ENCODE peak calls at places on chromosomes 7 and 10, in ten cellular contexts. H is AG04450; U is OCI-LY7; P is naive thymus-derived CD8-positive, alpha-beta T cell; R is psoas muscle; K is astrocyte of the spinal cord; E is left ventricle myocardium superior; I is CD4-positive, alpha-beta memory T cell; Y is mesendoderm; M is activated naive CD8-positive, alpha-beta T cell treated with anti-CD3 and anti-CD28 coated beads, Interleukin-2, amount 50 U/mL, for 24 hours. J is an unnamed sample.

GRCh38 chr10:92961638-92962037 is 99.0 kb upstream of the CYP26C1 start:
- DNase-seq in H (no peak), U (no peak), P (no peak), R (no peak), K (no peak), E (no peak), I (no peak), Y (no peak), M (no peak), J (no peak)

GRCh38 chr7:66503036-66503370 is 125.7 kb upstream of the KCTD7 start:
- DNase-seq in H (no peak), U (no peak), P (no peak), R (no peak), K (no peak), E (no peak), I (no peak), Y (no peak), M (no peak), J (no peak)

GRCh38 chr7:123242467-123243097 is 42.8 kb upstream of the SLC13A1 start:
- DNase-seq in H (no peak), U (no peak), P (no peak), R (no peak), K (no peak), E (no peak), I (no peak), Y (no peak), M (no peak), J (no peak)

GRCh38 chr7:44650772-44651171 is 44.3 kb downstream of the OGDH start:
- DNase-seq in H (no peak), U (no peak), P (no peak), R (peak; percentile 27), K (no peak), E (peak; percentile 58), I (no peak), Y (no peak), M (no peak), J (no peak)

GRCh38 chr7:158856883-158857668 is 718 bp downstream of the DYNC2I1 start:
- DNase-seq in H (no peak), U (no peak), P (no peak), R (no peak), K (no peak), E (no peak), I (no peak), Y (no peak), M (no peak), J (no peak)

GRCh38 chr10:100934084-100934659 is 21.4 kb downstream of the SLF2 start:
- DNase-seq in H (no peak), U (peak; percentile 21), P (no peak), R (no peak), K (no peak), E (no peak), I (no peak), Y (peak; percentile 10), M (no peak), J (no peak)

GRCh38 chr7:38186593-38187314 is 8.7 kb downstream of the STARD3NL start:
- DNase-seq in H (no peak), U (no peak), P (no peak), R (no peak), K (peak; percentile 80), E (no peak), I (no peak), Y (peak; percentile 77), M (no peak), J (no peak)

GRCh38 chr7:24477807-24478655 is 95.2 kb upstream of the PALS2 start:
- DNase-seq in H (peak; percentile 67), U (no peak), P (no peak), R (peak; percentile 20), K (peak; percentile 95), E (no peak), I (no peak), Y (peak; percentile 83), M (no peak), J (peak; percentile 42)

GRCh38 chr10:110568055-110568735 is 700 bp downstream of the SMC3 start:
- DNase-seq in H (no peak), U (peak; percentile 63), P (peak; percentile 74), R (no peak), K (peak; percentile 13), E (no peak), I (peak; percentile 57), Y (peak; percentile 69), M (peak; percentile 66), J (no peak)

GRCh38 chr7:155867734-155868400 is 55.6 kb upstream of the SHH start:
- DNase-seq in H (no peak), U (no peak), P (peak; percentile 15), R (no peak), K (no peak), E (no peak), I (no peak), Y (no peak), M (no peak), J (no peak)

GRCh38 chr7:22943997-22944396 is 69.9 kb downstream of the HYCC1 start:
- DNase-seq in H (peak; percentile 68), U (no peak), P (no peak), R (no peak), K (peak; percentile 84), E (no peak), I (no peak), Y (peak; percentile 45), M (no peak), J (no peak)

GRCh38 chr10:49139866-49140195 is 6.0 kb upstream of the FAM170B start:
- DNase-seq in H (peak; percentile 79), U (no peak), P (no peak), R (no peak), K (peak; percentile 94), E (no peak), I (no peak), Y (no peak), M (no peak), J (peak; percentile 90)